ENCODE peak calls at places on chromosome 4, in five cellular contexts. One of them, this sample, is unnamed.

GRCh38 chr4:102299302-102299701 is 46.0 kb downstream of the SLC39A8 start:
- DNase-seq in endothelial cell: no peak
- DNase-seq in GM13977: no peak
- DNase-seq in fibroblast of lung: no peak
- DNase-seq in endodermal cell: no peak
- DNase-seq in this sample: no peak

GRCh38 chr4:85555210-85555609 is 80.3 kb downstream of the ARHGAP24 start:
- DNase-seq in endothelial cell: no peak
- DNase-seq in GM13977: no peak
- DNase-seq in fibroblast of lung: peak; percentile 40
- DNase-seq in endodermal cell: no peak
- DNase-seq in this sample: no peak

GRCh38 chr4:187541666-187542065 is 453.9 kb upstream of the ZFP42 start:
- DNase-seq in endothelial cell: no peak
- DNase-seq in GM13977: no peak
- DNase-seq in fibroblast of lung: no peak
- DNase-seq in endodermal cell: no peak
- DNase-seq in this sample: no peak

GRCh38 chr4:92381640-92382039 is 77.9 kb downstream of the GRID2 start:
- DNase-seq in endothelial cell: no peak
- DNase-seq in GM13977: no peak
- DNase-seq in fibroblast of lung: peak; percentile 34
- DNase-seq in endodermal cell: no peak
- DNase-seq in this sample: no peak

GRCh38 chr4:182760644-182761043 is 156.5 kb downstream of the DCTD start:
- DNase-seq in endothelial cell: no peak
- DNase-seq in GM13977: no peak
- DNase-seq in fibroblast of lung: no peak
- DNase-seq in endodermal cell: no peak
- DNase-seq in this sample: no peak

GRCh38 chr4:54543088-54543795 is 114.5 kb upstream of the KIT start:
- DNase-seq in endothelial cell: no peak
- DNase-seq in GM13977: no peak
- DNase-seq in fibroblast of lung: no peak
- DNase-seq in endodermal cell: no peak
- DNase-seq in this sample: no peak

GRCh38 chr4:153393397-153393796 is 48.9 kb downstream of the MND1 start:
- DNase-seq in endothelial cell: no peak
- DNase-seq in GM13977: no peak
- DNase-seq in fibroblast of lung: peak; percentile 79
- DNase-seq in endodermal cell: no peak
- DNase-seq in this sample: no peak

GRCh38 chr4:129080129-129080528 is 13.2 kb downstream of the SCLT1 start:
- DNase-seq in endothelial cell: no peak
- DNase-seq in GM13977: no peak
- DNase-seq in fibroblast of lung: no peak
- DNase-seq in endodermal cell: no peak
- DNase-seq in this sample: no peak

This sample was measured in GM20000.